ENCODE peak calls at places on chromosomes 4 and X, in ten cellular contexts. M is Ammon's horn; U is stimulated activated naive CD8-positive, alpha-beta T cell treated with anti-CD3 and anti-CD28 coated beads, Interleukin-15, Interleukin-2, amounts not matched to agents 100 U/mL and 50 U/mL, for 24 hours; C is progenitor cell of endocrine pancreas; W is substantia nigra; I is activated CD4-positive, alpha-beta T cell treated with anti-CD3 and anti-CD28 coated beads, Interleukin-2, amount 10 ng/mL, durations not matched to agents 7 days and 5 days; Z is stimulated activated CD8-positive, alpha-beta memory T cell treated with anti-CD3 and anti-CD28 coated beads, Interleukin-7, amount 100 ng/mL, for 4 hours; X is activated T-cell treated with anti-CD3 and anti-CD28 coated beads for 24 hours; O is neuronal stem cell; A is psoas muscle. V is an unnamed sample.

GRCh38 chr4:165628572-165628971 is 244.5 kb upstream of the TLL1 start:
- DNase-seq in M (no peak), U (no peak), C (no peak), W (no peak), I (no peak), Z (no peak), X (no peak), O (no peak), A (no peak), V (no peak)

GRCh38 chr4:169975837-169976796 is 50.1 kb downstream of the MFAP3L start:
- DNase-seq in M (no peak), U (no peak), C (no peak), W (no peak), I (no peak), Z (no peak), X (no peak), O (no peak), A (no peak), V (no peak)

GRCh38 chr4:4502694-4503311 is 39.0 kb downstream of the STX18 start:
- DNase-seq in M (no peak), U (peak), C (no peak), W (no peak), I (peak), Z (peak), X (peak), O (no peak), A (no peak), V (no peak)

GRCh38 chr4:42331914-42332368 is 65.3 kb upstream of the SHISA3 start:
- DNase-seq in M (no peak), U (no peak), C (no peak), W (no peak), I (no peak), Z (no peak), X (no peak), O (no peak), A (peak), V (no peak)

GRCh38 chrX:108348525-108348924 is 89.7 kb downstream of the COL4A6 start:
- DNase-seq in M (no peak), U (no peak), C (no peak), W (no peak), I (no peak), Z (no peak), X (no peak), O (no peak), A (no peak), V (no peak)

GRCh38 chrX:96707829-96708228 is 23.2 kb downstream of the DIAPH2 start:
- DNase-seq in M (no peak), U (no peak), C (no peak), W (no peak), I (no peak), Z (no peak), X (no peak), O (no peak), A (no peak), V (no peak)

GRCh38 chr4:82776925-82777542 is 21.6 kb downstream of the SCD5 start:
- DNase-seq in M (no peak), U (no peak), C (no peak), W (no peak), I (no peak), Z (no peak), X (no peak), O (no peak), A (no peak), V (no peak)

GRCh38 chr4:88697113-88697512 is 516 bp downstream of the NAP1L5 start:
- DNase-seq in M (peak), U (peak), C (no peak), W (no peak), I (no peak), Z (no peak), X (no peak), O (no peak), A (no peak), V (no peak)